ENCODE peak calls at places on chromosomes 13 and 19, in four cellular contexts. X, M, F and E are unnamed samples.

GRCh38 chr13:34025746-34026145 is 207.8 kb downstream of the RFC3 start:
- DNase-seq in F (no peak), M (no peak), X (no peak), E (no peak)

GRCh38 chr19:50949792-50950320 is 3.0 kb downstream of the KLK5 start:
- DNase-seq in X (no peak), M (no peak), F (no peak), E (no peak)

GRCh38 chr13:107329991-107330390 is 762.1 kb upstream of the ARGLU1 start:
- DNase-seq in M (no peak), X (no peak), F (no peak), E (no peak)

GRCh38 chr19:4454952-4455738 is 2.4 kb downstream of the UBXN6 start:
- DNase-seq in M (no peak), X (peak; percentile 75), F (no peak), E (no peak)

GRCh38 chr13:61880576-61881283 is 465.1 kb upstream of the PCDH20 start:
- DNase-seq in F (no peak), M (peak; percentile 21), X (peak; percentile 4), E (no peak)

GRCh38 chr13:82615043-82615442 is 1267.2 kb downstream of the SLITRK1 start:
- DNase-seq in F (no peak), M (no peak), X (no peak), E (no peak)

GRCh38 chr19:18436651-18437478 is 1.1 kb downstream of the ISYNA1 start:
- DNase-seq in F (peak; percentile 80), X (peak; percentile 82), M (peak; percentile 57), E (no peak)

GRCh38 chr13:61036715-61037114 is 378.9 kb downstream of the PCDH20 start:
- DNase-seq in X (no peak), M (no peak), F (no peak), E (no peak)

GRCh38 chr13:42991892-42992584 is at the start of gene EPSTI1:
- DNase-seq in M (no peak), X (peak; percentile 20), F (no peak), E (peak; percentile 76)

GRCh38 chr13:91922969-91923592 is 524.7 kb downstream of the GPC5 start:
- DNase-seq in F (no peak), M (peak; percentile 3), X (no peak), E (no peak)
- TF ChIP-seq RNF2 in F (no peak), M (no peak), X (no peak), E (no peak)

GRCh38 chr19:40191836-40192646 is 815 bp downstream of the MAP3K10 start:
- DNase-seq in X (peak; percentile 87), M (no peak), F (peak; percentile 70), E (peak; percentile 83)
- TF ChIP-seq RNF2 in X (no peak), M (no peak), F (no peak), E (no peak)

GRCh38 chr13:97459215-97459772 is 25.3 kb downstream of the RAP2A start:
- DNase-seq in M (no peak), X (no peak), F (no peak), E (no peak)
- TF ChIP-seq RNF2 in M (no peak), X (no peak), F (no peak), E (no peak)

DNA sequence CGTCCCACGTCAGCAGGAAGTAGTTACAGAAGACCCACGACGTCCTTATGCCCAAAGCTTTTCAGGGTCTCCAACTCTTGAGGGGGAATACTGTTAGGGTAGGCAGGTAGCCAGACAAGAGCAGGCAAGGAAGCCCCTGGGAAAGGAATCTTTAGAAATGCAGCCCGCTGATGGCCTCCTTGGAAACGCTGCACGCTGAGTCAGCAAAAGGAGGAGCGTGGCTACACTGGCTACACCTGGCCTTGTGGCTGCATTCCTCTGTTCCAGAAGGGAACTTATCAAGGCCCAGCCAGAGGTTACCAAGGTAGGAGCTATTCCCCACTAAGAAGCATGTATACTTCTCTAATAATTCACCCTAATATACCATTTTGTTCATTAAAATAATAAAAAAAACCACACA is 2.0 kb downstream of the ERVV-1 start:
- DNase-seq in F (no peak), M (no peak), X (no peak), E (no peak)
- TF ChIP-seq RNF2 in F (no peak), M (no peak), X (no peak), E (no peak)

DNA sequence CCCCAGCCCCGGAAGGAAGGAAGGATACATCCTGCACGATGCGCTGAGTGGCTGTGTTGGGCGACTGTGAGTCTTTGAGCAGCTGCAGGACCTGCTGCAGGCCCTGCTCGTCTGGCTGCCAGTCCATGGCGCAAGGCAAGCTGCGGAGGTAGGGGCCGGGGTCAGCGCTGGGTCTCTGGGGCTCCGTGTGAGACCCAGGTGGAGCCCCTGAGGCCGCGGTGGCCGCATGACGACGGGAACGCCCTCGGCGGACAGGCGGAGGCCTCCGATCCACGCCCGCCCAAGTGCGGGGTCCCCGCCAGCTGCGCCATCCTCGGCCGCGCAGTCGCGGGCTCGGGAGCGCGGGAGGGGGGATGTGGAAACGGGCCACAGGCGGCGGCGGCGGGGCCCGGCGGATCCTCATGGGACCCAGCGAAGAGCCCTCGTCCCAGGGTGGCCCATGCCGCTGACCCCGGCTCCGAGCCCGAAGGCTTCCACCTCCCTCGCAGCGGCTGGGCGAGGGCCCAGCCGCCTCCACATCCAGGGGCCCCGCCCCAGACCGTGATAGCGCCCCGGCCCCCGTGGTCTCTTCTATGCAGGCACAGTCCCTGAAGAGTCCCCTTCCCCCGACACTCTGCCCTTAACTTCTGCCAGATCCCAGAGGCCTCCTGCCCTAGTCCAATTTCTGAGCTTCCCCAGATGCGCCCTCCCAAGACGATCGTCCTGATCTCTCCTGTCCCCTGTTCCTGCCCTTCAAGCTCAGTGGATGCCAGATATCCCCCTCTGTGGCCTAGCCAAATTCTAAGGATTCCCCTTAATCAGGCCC is 2.7 kb downstream of the TNPO2 start:
- DNase-seq in M (no peak), X (peak; percentile 56), F (no peak), E (no peak)
- TF ChIP-seq RNF2 in M (no peak), X (no peak), F (no peak), E (no peak)